ENCODE peak calls at places on chromosomes 12 and 14, in four cellular contexts. K, B, R and N are unnamed samples.

GRCh38 chr12:69534389-69534822 is 50.9 kb upstream of the CCT2 start:
- DNase-seq in K (peak; percentile 76), B (peak; percentile 75), R (peak; percentile 87), N (peak; percentile 97)

GRCh38 chr12:54417712-54418440 is 1.2 kb downstream of the ITGA5 start:
- DNase-seq in K (no peak), B (peak; percentile 37), R (no peak), N (no peak)

GRCh38 chr12:86666311-86666710 is 410.1 kb upstream of the MGAT4C start:
- DNase-seq in K (no peak), B (no peak), R (no peak), N (no peak)

GRCh38 chr12:95763809-95764253 is 26.7 kb downstream of the NTN4 start:
- DNase-seq in K (no peak), B (peak; percentile 91), R (peak; percentile 92), N (peak; percentile 67)

GRCh38 chr14:37056473-37056872 is 115.9 kb downstream of the SLC25A21 start:
- DNase-seq in K (no peak), B (peak; percentile 80), R (no peak), N (no peak)

GRCh38 chr14:89992273-89992672 is 36.5 kb downstream of the TDP1 start:
- DNase-seq in K (no peak), B (no peak), R (no peak), N (no peak)

GRCh38 chr14:37810094-37810801 is 214.8 kb downstream of the TTC6 start:
- DNase-seq in K (no peak), B (no peak), R (no peak), N (no peak)

GRCh38 chr12:52249511-52250047 is 16.5 kb downstream of the KRT7 start:
- DNase-seq in K (no peak), B (no peak), R (no peak), N (no peak)

GRCh38 chr12:92056290-92056689 is 89.4 kb downstream of the BTG1 start:
- DNase-seq in K (no peak), B (no peak), R (no peak), N (no peak)

GRCh38 chr14:88473791-88474190 is 81.0 kb downstream of the PTPN21 start:
- DNase-seq in K (no peak), B (no peak), R (no peak), N (no peak)

GRCh38 chr14:78758333-78758732 is 588.2 kb downstream of the NRXN3 start:
- DNase-seq in K (no peak), B (peak; percentile 50), R (no peak), N (peak; percentile 7)

GRCh38 chr14:59582845-59583509 is 6.4 kb upstream of the CCDC175 start:
- DNase-seq in K (no peak), B (no peak), R (no peak), N (no peak)

GRCh38 chr14:20434701-20435453 is 1.1 kb downstream of the KLHL33 start:
- DNase-seq in K (peak; percentile 64), B (no peak), R (no peak), N (no peak)

GRCh38 chr12:13924286-13924685 is 57.1 kb downstream of the GRIN2B start:
- DNase-seq in K (no peak), B (no peak), R (no peak), N (no peak)

GRCh38 chr14:93880025-93880820 is 46.9 kb upstream of the FAM181A start:
- DNase-seq in K (no peak), B (peak; percentile 51), R (no peak), N (no peak)

GRCh38 chr12:14892726-14893442 is 7.2 kb upstream of the MGP start:
- DNase-seq in K (peak; percentile 80), B (peak; percentile 16), R (no peak), N (peak; percentile 41)

GRCh38 chr14:80678436-80678835 is 263.1 kb downstream of the CEP128 start:
- DNase-seq in K (no peak), B (no peak), R (no peak), N (no peak)

GRCh38 chr12:118136559-118137003 is 657 bp downstream of the PEBP1 start:
- DNase-seq in K (peak; percentile 69), B (peak; percentile 47), R (peak; percentile 44), N (peak; percentile 7)

GRCh38 chr14:36313206-36313605 is 7.2 kb downstream of the MBIP start:
- DNase-seq in K (no peak), B (no peak), R (no peak), N (no peak)

GRCh38 chr14:49173765-49174373 is 412.3 kb downstream of the RPS29 start:
- DNase-seq in K (no peak), B (peak; percentile 75), R (peak; percentile 57), N (peak; percentile 40)

GRCh38 chr12:28699029-28699428 is 450.0 kb upstream of the FAR2 start:
- DNase-seq in K (no peak), B (no peak), R (no peak), N (no peak)

GRCh38 chr14:106185837-106186233 is 659.5 kb downstream of the TMEM121 start:
- DNase-seq in K (no peak), B (peak; percentile 10), R (no peak), N (no peak)

GRCh38 chr12:3670083-3670620 is 82.8 kb downstream of the CRACR2A start:
- DNase-seq in K (peak; percentile 34), B (no peak), R (peak; percentile 14), N (no peak)

GRCh38 chr12:98578821-98579220 is 14.7 kb upstream of the SLC25A3 start:
- DNase-seq in K (no peak), B (peak; percentile 34), R (no peak), N (no peak)

GRCh38 chr12:64145226-64145625 is 76.9 kb downstream of the KICS2 start:
- DNase-seq in K (no peak), B (no peak), R (no peak), N (no peak)

GRCh38 chr14:81296263-81296923 is 75.6 kb upstream of the GTF2A1 start:
- DNase-seq in K (no peak), B (no peak), R (no peak), N (no peak)

GRCh38 chr12:128961957-128962356 is 108.7 kb downstream of the GLT1D1 start:
- DNase-seq in K (no peak), B (no peak), R (no peak), N (no peak)

GRCh38 chr14:101442451-101442850 is 118.8 kb upstream of the DIO3 start:
- DNase-seq in K (peak; percentile 44), B (no peak), R (no peak), N (no peak)

GRCh38 chr12:16586350-16587109 is 19.4 kb downstream of the LMO3 start:
- DNase-seq in K (peak; percentile 76), B (no peak), R (no peak), N (peak; percentile 84)

GRCh38 chr12:101773560-101774206 is 34.4 kb upstream of the SYCP3 start:
- DNase-seq in K (peak; percentile 72), B (peak; percentile 76), R (peak; percentile 64), N (peak; percentile 57)

GRCh38 chr12:27667540-27667939 is 28.7 kb upstream of the REP15 start:
- DNase-seq in K (no peak), B (no peak), R (no peak), N (peak; percentile 45)

GRCh38 chr14:26281280-26281998 is 316.4 kb downstream of the NOVA1 start:
- DNase-seq in K (no peak), B (peak; percentile 69), R (no peak), N (peak; percentile 45)

GRCh38 chr14:100278702-100279101 is 27.5 kb downstream of the SLC25A29 start:
- DNase-seq in K (no peak), B (peak; percentile 51), R (no peak), N (peak; percentile 63)
- TF ChIP-seq CTCF in K (no peak), B (no peak), R (no peak), N (peak; percentile 49)

DNA sequence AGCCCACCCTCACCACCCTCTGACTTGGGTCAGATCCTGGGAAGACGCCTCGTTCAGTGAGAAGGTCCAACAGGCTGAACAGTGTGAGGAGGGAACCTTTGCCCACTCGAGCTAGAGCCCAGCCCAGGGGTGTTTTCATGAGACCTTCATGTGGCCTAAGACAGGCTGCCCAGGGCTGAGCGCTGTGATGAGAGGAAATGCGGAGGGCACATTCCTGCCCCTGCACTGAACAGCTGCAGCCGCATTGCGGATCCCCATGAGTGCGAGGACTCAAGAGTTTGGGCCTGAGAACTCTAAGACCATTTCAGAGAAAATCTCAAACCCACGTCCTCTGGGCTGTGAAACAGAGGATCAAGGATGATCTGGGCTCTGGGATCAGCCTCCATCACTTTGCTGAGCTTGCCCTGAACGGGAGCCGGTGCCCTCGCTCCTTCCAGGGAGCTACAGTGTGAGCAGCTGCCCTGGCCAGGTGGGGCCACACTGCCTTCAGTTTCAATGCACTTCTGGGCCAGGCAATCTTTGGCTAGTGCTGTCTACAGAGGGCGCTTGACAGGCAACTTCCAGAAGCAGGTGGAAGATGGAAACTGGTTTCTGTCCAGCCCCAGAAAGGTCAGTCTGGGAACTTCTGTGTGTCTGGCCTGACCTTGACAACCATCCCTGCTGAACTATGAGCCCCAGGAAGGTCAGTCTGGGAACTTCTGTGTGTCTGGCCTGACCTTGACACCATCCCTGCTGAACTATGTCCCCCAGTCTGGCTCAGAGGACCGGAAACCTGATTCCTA is 43.5 kb upstream of the P2RX7 start:
- DNase-seq in K (no peak), B (no peak), R (no peak), N (no peak)
- TF ChIP-seq CTCF in K (no peak), B (no peak), R (no peak), N (no peak)

GRCh38 chr12:44317651-44318126 is 481.8 kb downstream of the TMEM117 start:
- DNase-seq in K (no peak), B (peak; percentile 44), R (no peak), N (peak; percentile 35)
- TF ChIP-seq CTCF in K (peak; percentile 47), B (peak; percentile 27), R (no peak), N (peak; percentile 71)

GRCh38 chr12:6960291-6961277 is 9.4 kb downstream of the PTPN6 start:
- DNase-seq in K (no peak), B (no peak), R (no peak), N (peak; percentile 52)
- TF ChIP-seq CTCF in K (no peak), B (peak; percentile 15), R (no peak), N (peak; percentile 38)